ENCODE peak calls at places on chromosomes 16 and 17, in ten cellular contexts. C is ovary, T is neural progenitor cell, B is lung, Q is adrenal gland, S is PC-3, R is cardiac muscle cell, Y is uterus, E is HCT116, D is transverse colon. O is an unnamed sample. For H3K4me1, the result is how much of the 10 kb centered on the place peaks cover.

GRCh38 chr17:45073414-45074070 is 12.4 kb downstream of the NMT1 start:
- DNase-seq in C (no peak), T (no peak), B (no peak), Q (no peak), S (no peak), R (no peak), Y (peak), E (no peak), D (peak), O (no peak)

GRCh38 chr16:27314161-27314723 is 468 bp downstream of the IL4R start:
- DNase-seq in C (peak), T (no peak), B (peak), Q (peak), S (peak), R (peak), Y (peak), E (peak), D (peak), O (peak)

GRCh38 chr17:82978765-82979349 is 100.6 kb upstream of the METRNL start:
- DNase-seq in C (no peak), T (no peak), B (no peak), Q (no peak), S (no peak), R (no peak), Y (no peak), E (no peak), D (no peak), O (no peak)

GRCh38 chr17:41965694-41966375 is 760 bp upstream of the CNP start:
- DNase-seq in C (peak), T (peak), B (peak), Q (peak), S (peak), R (peak), Y (peak), E (peak), D (peak), O (peak)

GRCh38 chr16:30985401-30986128 is 558 bp downstream of the HSD3B7 start:
- DNase-seq in C (peak), T (peak), B (peak), Q (peak), S (peak), R (peak), Y (peak), E (peak), D (peak), O (no peak)

GRCh38 chr17:81165246-81166032 is at the start of gene PVALEF:
- DNase-seq in C (no peak), T (peak), B (no peak), Q (no peak), S (no peak), R (peak), Y (no peak), E (no peak), D (no peak), O (no peak)

GRCh38 chr16:47036201-47036600 is 62.7 kb upstream of the DNAJA2 start:
- DNase-seq in C (no peak), T (no peak), B (no peak), Q (no peak), S (no peak), R (no peak), Y (no peak), E (no peak), D (no peak), O (no peak)

GRCh38 chr17:36934144-36934758 is 3.0 kb upstream of the LHX1 start:
- DNase-seq in C (no peak), T (peak), B (no peak), Q (no peak), S (no peak), R (no peak), Y (no peak), E (no peak), D (no peak), O (no peak)

GRCh38 chr17:66625321-66625767 is 209.6 kb upstream of the CACNG5 start:
- DNase-seq in C (no peak), T (peak), B (no peak), Q (no peak), S (peak), R (no peak), Y (no peak), E (peak), D (no peak), O (no peak)

GRCh38 chr17:28518132-28518531 is 12.0 kb downstream of the FOXN1 start:
- DNase-seq in C (no peak), T (no peak), B (no peak), Q (no peak), S (no peak), R (no peak), Y (no peak), E (no peak), D (no peak), O (no peak)

GRCh38 chr17:36936455-36936934 is 780 bp upstream of the LHX1 start:
- DNase-seq in C (no peak), T (peak), B (no peak), Q (no peak), S (no peak), R (peak), Y (no peak), E (no peak), D (no peak), O (no peak)

GRCh38 chr17:58373003-58373402 is 21.0 kb upstream of the SUPT4H1 start:
- DNase-seq in C (no peak), T (no peak), B (no peak), Q (no peak), S (no peak), R (no peak), Y (no peak), E (no peak), D (no peak), O (no peak)

GRCh38 chr16:2954228-2954627 is 9.8 kb upstream of the KREMEN2 start:
- DNase-seq in C (no peak), T (no peak), B (no peak), Q (no peak), S (no peak), R (no peak), Y (no peak), E (no peak), D (no peak), O (no peak)

GRCh38 chr16:2955438-2955778 is 8.7 kb upstream of the KREMEN2 start:
- DNase-seq in C (no peak), T (no peak), B (no peak), Q (no peak), S (no peak), R (no peak), Y (no peak), E (no peak), D (no peak), O (no peak)

GRCh38 chr16:2953706-2954105 is 10.4 kb upstream of the KREMEN2 start:
- DNase-seq in C (no peak), T (no peak), B (no peak), Q (no peak), S (no peak), R (no peak), Y (no peak), E (no peak), D (no peak), O (no peak)

GRCh38 chr16:2955779-2956565 is 8.1 kb upstream of the KREMEN2 start:
- DNase-seq in C (no peak), T (no peak), B (no peak), Q (no peak), S (no peak), R (no peak), Y (no peak), E (no peak), D (no peak), O (no peak)

DNA sequence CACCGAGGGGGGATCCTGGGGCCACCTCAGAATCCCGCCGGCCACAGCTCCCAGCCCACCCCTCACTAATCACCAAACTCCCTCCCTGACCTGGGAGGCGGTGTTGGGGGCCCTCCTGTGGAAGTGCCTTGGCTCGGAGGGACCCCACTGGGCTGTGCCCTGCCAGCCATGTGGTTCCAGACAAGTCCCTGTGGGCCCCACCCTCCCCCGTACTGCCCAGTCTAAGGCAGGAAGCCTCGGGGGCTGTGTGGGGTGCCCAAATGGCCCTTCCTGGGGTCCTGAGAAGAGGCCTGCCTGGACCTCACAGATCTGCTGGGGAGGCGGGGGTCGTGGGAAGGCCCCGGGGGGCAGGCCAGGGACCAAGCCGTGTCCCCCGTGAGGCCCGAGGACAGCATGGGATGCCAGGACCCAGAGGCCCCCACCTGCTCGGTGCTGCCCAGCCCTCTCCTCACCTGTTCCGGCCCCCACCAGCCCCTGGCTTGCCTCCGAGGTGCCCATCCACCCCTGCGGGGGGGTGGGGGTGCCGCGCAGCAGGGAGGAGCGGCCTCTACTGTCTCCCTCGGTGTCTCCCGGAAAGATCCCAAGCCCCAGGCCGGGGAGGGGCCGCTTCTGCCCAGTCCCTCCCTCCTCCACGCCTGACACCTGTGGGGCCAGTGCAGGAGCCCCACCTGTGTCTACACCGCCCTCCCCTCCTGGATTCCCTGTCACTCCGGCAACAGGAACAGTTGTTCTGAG is 9.3 kb upstream of the KREMEN2 start:
- DNase-seq in C (no peak), T (no peak), B (no peak), Q (no peak), S (no peak), R (no peak), Y (no peak), E (no peak), D (peak), O (no peak)
- H3K4me1 ChIP-seq in C (under half), T (under half), B (under half), Q (under half), S (under half), R (under half), Y (under half), E (under half), D (under half), O (under half)

GRCh38 chr17:75094871-75095399 is 7.2 kb downstream of the SLC16A5 start:
- DNase-seq in C (no peak), T (no peak), B (no peak), Q (no peak), S (no peak), R (no peak), Y (no peak), E (no peak), D (no peak), O (no peak)
- H3K27ac ChIP-seq in C (no peak), T (no peak), B (peak), Q (no peak), S (peak), R (no peak), Y (no peak), E (peak), D (peak), O (no peak)

DNA sequence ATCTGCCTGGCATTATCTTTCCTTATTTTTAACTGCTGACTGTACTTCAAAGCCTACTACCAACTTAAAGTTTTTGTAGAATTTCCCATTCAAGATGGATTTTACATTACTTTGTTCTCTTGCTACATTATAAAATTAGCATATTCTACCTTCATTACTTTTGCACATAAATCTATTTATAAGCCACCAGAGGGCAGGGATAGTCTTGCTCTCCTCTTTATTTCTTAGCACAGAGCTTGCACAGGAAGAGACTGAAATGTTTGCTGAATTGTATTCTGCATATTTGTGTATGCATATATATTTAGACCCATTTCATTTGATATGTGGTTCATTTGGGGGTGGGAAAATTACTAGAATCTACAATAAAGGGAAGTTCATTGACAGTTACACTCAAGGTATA is 108.0 kb downstream of the SKAP1 start:
- DNase-seq in C (no peak), T (no peak), B (no peak), Q (no peak), S (peak), R (no peak), Y (no peak), E (no peak), D (no peak), O (no peak)
- TF ChIP-seq CTCF in C (no peak), T (no peak), B (no peak), Q (no peak), S (peak), R (peak), Y (no peak), E (peak), D (no peak), O (no peak)

GRCh38 chr17:7043544-7044268 is at the start of gene SLC16A11:
- DNase-seq in C (peak), T (peak), B (no peak), Q (peak), S (no peak), R (no peak), Y (peak), E (no peak), D (peak), O (no peak)
- H3K4me1 ChIP-seq in C (under half), T (under half), B (under half), Q (under half), S (under half), R (under half), Y (under half), E (under half), D (under half), O (under half)

DNA sequence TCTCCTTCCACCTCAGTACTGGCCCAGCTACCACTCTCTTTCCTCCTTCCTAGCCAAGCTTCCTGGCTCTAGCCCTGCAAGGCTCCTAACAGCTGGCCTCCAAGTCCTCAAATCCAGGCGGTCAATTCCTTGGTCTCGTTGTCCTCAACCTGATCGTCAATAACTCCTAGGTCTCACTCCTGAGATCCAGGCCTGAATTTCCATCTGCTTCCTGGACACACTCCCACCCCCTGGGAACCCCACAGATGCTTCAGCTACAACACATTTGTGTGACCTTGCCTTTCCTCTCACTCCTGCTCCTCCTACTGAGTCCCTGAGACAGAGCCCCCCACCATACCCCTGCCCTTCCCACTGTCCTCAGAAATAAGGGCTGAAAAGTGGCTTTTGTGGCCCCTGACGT is 2.3 kb downstream of the ENKD1 start:
- DNase-seq in C (no peak), T (no peak), B (no peak), Q (no peak), S (no peak), R (no peak), Y (no peak), E (no peak), D (no peak), O (no peak)
- H3K27ac ChIP-seq in C (no peak), T (no peak), B (no peak), Q (no peak), S (no peak), R (no peak), Y (no peak), E (no peak), D (no peak), O (no peak)

DNA sequence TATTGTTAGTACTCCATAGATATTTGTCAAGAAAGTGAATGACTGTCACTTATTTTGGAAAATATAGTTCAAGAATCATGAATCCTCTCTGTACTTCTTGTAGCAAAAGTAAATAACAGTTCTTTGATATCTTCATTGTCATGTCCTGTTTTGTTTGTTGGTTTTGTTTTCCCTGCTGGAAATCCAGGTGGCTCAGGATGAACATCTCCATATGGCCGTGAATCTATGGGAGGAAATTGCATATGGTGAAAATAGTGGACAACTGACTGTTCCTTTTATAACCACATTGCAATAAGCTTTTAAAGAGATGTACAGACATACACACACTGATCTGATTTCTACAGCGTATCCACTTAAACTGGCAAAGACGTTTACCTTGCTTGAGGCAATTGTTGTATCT is 637.0 kb upstream of the RBFOX1 start:
- DNase-seq in C (no peak), T (no peak), B (no peak), Q (no peak), S (no peak), R (no peak), Y (no peak), E (no peak), D (no peak), O (no peak)
- TF ChIP-seq CTCF in C (no peak), T (no peak), B (no peak), Q (no peak), S (no peak), R (no peak), Y (no peak), E (no peak), D (no peak), O (no peak)

GRCh38 chr17:17052462-17053221 is 10.4 kb downstream of the MPRIP start:
- DNase-seq in C (peak), T (no peak), B (no peak), Q (no peak), S (no peak), R (no peak), Y (peak), E (no peak), D (no peak), O (no peak)

GRCh38 chr17:17055286-17056166 is 13.3 kb downstream of the MPRIP start:
- DNase-seq in C (peak), T (no peak), B (no peak), Q (peak), S (no peak), R (no peak), Y (peak), E (no peak), D (no peak), O (no peak)

GRCh38 chr17:17054636-17055035 is 12.4 kb downstream of the MPRIP start:
- DNase-seq in C (peak), T (no peak), B (no peak), Q (no peak), S (no peak), R (no peak), Y (no peak), E (no peak), D (no peak), O (no peak)

GRCh38 chr17:17051791-17052461 is 9.7 kb downstream of the MPRIP start:
- DNase-seq in C (peak), T (no peak), B (no peak), Q (peak), S (no peak), R (no peak), Y (peak), E (no peak), D (peak), O (no peak)

GRCh38 chr17:17053446-17054379 is 11.5 kb downstream of the MPRIP start:
- DNase-seq in C (peak), T (no peak), B (no peak), Q (no peak), S (no peak), R (no peak), Y (peak), E (no peak), D (no peak), O (no peak)
- H3K4me1 ChIP-seq in C (under half), T (under half), B (half or more), Q (under half), S (under half), R (under half), Y (under half), E (under half), D (half or more), O (under half)

GRCh38 chr17:49664706-49665211 is 13.1 kb downstream of the SPOP start:
- DNase-seq in C (no peak), T (no peak), B (no peak), Q (no peak), S (no peak), R (no peak), Y (no peak), E (no peak), D (no peak), O (no peak)
- H3K27ac ChIP-seq in C (no peak), T (no peak), B (no peak), Q (no peak), S (no peak), R (no peak), Y (peak), E (no peak), D (peak), O (no peak)